ENCODE peak calls at places on chromosomes 3 and 15, in nine cellular contexts. S, F, K, L, G, O, Q, D and U are unnamed samples.

GRCh38 chr15:94272251-94272898 is 41.0 kb downstream of the MCTP2 start:
- DNase-seq in F (no peak), S (no peak), D (no peak), Q (no peak), O (no peak), G (no peak), L (peak), K (no peak), U (no peak)

GRCh38 chr3:88025001-88025552 is 33.7 kb downstream of the CGGBP1 start:
- DNase-seq in K (no peak), O (no peak), Q (no peak), G (no peak), D (no peak), L (no peak), F (no peak), S (no peak), U (no peak)

GRCh38 chr3:141345951-141346817 is 22.1 kb upstream of the ZBTB38 start:
- DNase-seq in D (no peak), O (no peak), Q (no peak), L (no peak), K (no peak), S (no peak), G (no peak), F (no peak), U (no peak)

GRCh38 chr15:75731248-75732100 is 18.8 kb upstream of the CSPG4 start:
- DNase-seq in D (peak), L (no peak), O (peak), K (peak), F (peak), G (peak), Q (no peak), S (no peak), U (peak)

GRCh38 chr3:40312661-40313226 is 3.2 kb downstream of the EIF1B start:
- DNase-seq in Q (no peak), F (no peak), S (no peak), G (no peak), D (peak), K (no peak), O (no peak), L (no peak), U (no peak)

GRCh38 chr3:134900482-134900881 is 105.4 kb downstream of the EPHB1 start:
- DNase-seq in Q (no peak), D (no peak), S (no peak), G (no peak), O (no peak), L (no peak), F (no peak), K (no peak), U (no peak)

GRCh38 chr3:177476921-177477435 is 279.7 kb upstream of the TBL1XR1 start:
- DNase-seq in L (no peak), G (no peak), Q (no peak), F (no peak), S (no peak), O (no peak), K (no peak), D (no peak), U (no peak)

GRCh38 chr15:50909044-50909342 is 510 bp downstream of the AP4E1 start:
- DNase-seq in F (no peak), O (no peak), D (no peak), G (no peak), K (no peak), L (no peak), S (no peak), Q (no peak), U (no peak)

GRCh38 chr3:71681224-71681668 is 44.0 kb downstream of the EIF4E3 start:
- DNase-seq in L (peak), K (peak), D (peak), F (peak), O (no peak), Q (peak), S (peak), G (no peak), U (no peak)

GRCh38 chr3:56725175-56725574 is 42.1 kb upstream of the TASOR start:
- DNase-seq in S (no peak), F (no peak), G (no peak), Q (no peak), D (no peak), O (no peak), K (no peak), L (peak), U (no peak)

GRCh38 chr3:56547486-56547885 is 9.5 kb upstream of the CCDC66 start:
- DNase-seq in D (no peak), K (no peak), G (no peak), L (no peak), F (no peak), O (no peak), Q (no peak), S (no peak), U (no peak)

GRCh38 chr3:114418724-114419543 is 125.1 kb downstream of the TIGIT start:
- DNase-seq in L (peak), O (no peak), S (no peak), K (no peak), D (no peak), G (no peak), Q (peak), F (no peak), U (no peak)

GRCh38 chr15:89928421-89928820 is 15.7 kb upstream of the ARPIN start:
- DNase-seq in F (no peak), D (no peak), S (no peak), Q (no peak), O (no peak), G (no peak), L (no peak), K (no peak), U (no peak)

GRCh38 chr3:2477635-2478034 is 379.0 kb downstream of the CNTN4 start:
- DNase-seq in D (no peak), L (no peak), Q (no peak), O (no peak), S (no peak), K (no peak), G (no peak), F (no peak), U (no peak)

GRCh38 chr15:69307939-69308338 is 9.2 kb downstream of the PAQR5 start:
- DNase-seq in L (no peak), S (no peak), D (no peak), F (no peak), Q (no peak), O (no peak), G (no peak), K (no peak), U (no peak)

GRCh38 chr3:172524611-172525010 is 1.4 kb upstream of the TNFSF10 start:
- DNase-seq in K (no peak), O (no peak), Q (no peak), S (no peak), F (no peak), D (no peak), L (no peak), G (no peak), U (no peak)

GRCh38 chr3:37974121-37974927 is 16.3 kb upstream of the VILL start:
- DNase-seq in G (peak), S (no peak), L (peak), O (peak), F (peak), D (no peak), Q (no peak), K (peak), U (peak)

GRCh38 chr15:39426552-39427532 is 154.0 kb upstream of the THBS1 start:
- DNase-seq in L (peak), G (no peak), Q (peak), O (no peak), F (no peak), D (peak), S (peak), K (no peak), U (peak)

GRCh38 chr3:188901126-188901525 is 270.6 kb upstream of the TPRG1 start:
- DNase-seq in K (no peak), F (no peak), Q (no peak), L (no peak), D (no peak), G (no peak), O (no peak), S (no peak), U (no peak)

GRCh38 chr15:95760508-95760907 is 570.0 kb upstream of the NR2F2 start:
- DNase-seq in O (peak), L (no peak), Q (no peak), K (no peak), D (no peak), F (peak), G (peak), S (no peak), U (no peak)

GRCh38 chr3:58236527-58237237 is 910 bp upstream of the ABHD6 start:
- DNase-seq in D (no peak), S (no peak), G (no peak), F (peak), K (no peak), O (no peak), L (no peak), Q (no peak), U (no peak)

GRCh38 chr3:13022348-13023250 is 50.6 kb downstream of the IQSEC1 start:
- DNase-seq in D (peak), K (peak), F (peak), S (peak), O (no peak), L (peak), G (no peak), Q (peak), U (peak)

GRCh38 chr3:172181936-172182708 is 142.7 kb downstream of the FNDC3B start:
- DNase-seq in F (no peak), G (no peak), Q (no peak), L (no peak), S (no peak), K (no peak), D (no peak), O (no peak), U (no peak)

DNA sequence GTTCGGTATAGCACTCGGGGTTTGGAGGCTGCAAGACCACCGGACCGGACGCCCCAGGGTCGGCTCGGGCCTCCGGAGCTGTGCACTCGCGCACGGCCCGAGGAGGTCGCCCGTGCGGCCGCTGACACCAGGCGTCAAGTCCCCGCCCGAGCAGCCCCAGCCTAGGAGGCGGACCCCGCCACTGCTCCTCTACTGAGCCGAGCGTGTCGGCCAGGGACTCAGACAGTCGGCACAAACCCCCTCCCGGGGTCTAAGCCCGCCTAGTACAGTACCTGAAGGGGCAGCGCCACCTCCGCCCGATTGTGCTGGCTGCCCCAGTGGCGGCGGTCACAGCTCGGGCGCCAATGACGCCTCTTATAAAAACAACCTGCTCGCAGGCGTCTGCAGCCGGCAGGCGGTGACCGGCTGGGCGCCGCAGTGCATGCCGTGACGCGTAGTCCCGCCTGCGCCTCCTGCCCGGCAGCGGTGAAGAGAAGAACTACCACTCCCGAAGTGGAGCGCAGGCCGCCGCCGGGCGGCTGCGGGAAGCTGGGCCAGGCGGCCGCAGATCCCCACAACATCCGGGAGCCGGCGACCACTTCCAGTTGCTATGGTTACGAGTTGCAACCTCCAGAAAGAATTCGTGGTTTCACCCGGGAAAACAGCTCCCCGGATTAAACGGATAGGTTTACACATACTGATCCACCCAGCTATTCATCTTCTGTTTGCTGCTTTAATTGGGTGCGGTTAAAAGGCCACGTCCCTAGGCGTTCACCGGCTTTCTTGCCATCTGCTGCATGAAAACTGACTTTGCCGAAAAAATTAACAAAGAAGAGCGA is at the start of the genes CCPG1 and PIERCE2:
- DNase-seq in S (peak), K (peak), G (peak), Q (peak), F (peak), O (peak), D (peak), L (peak), U (peak)
- TF ChIP-seq CTCF in S (peak), K (peak), G (peak), Q (peak), F (peak), O (peak), D (peak), L (peak), U (peak)

GRCh38 chr3:22901684-22902083 is 301.4 kb upstream of the UBE2E2 start:
- DNase-seq in K (no peak), S (no peak), Q (no peak), G (no peak), O (no peak), L (no peak), F (no peak), D (no peak), U (no peak)
- TF ChIP-seq CTCF in K (no peak), S (no peak), Q (no peak), G (no peak), O (no peak), L (no peak), F (no peak), D (no peak), U (no peak)

DNA sequence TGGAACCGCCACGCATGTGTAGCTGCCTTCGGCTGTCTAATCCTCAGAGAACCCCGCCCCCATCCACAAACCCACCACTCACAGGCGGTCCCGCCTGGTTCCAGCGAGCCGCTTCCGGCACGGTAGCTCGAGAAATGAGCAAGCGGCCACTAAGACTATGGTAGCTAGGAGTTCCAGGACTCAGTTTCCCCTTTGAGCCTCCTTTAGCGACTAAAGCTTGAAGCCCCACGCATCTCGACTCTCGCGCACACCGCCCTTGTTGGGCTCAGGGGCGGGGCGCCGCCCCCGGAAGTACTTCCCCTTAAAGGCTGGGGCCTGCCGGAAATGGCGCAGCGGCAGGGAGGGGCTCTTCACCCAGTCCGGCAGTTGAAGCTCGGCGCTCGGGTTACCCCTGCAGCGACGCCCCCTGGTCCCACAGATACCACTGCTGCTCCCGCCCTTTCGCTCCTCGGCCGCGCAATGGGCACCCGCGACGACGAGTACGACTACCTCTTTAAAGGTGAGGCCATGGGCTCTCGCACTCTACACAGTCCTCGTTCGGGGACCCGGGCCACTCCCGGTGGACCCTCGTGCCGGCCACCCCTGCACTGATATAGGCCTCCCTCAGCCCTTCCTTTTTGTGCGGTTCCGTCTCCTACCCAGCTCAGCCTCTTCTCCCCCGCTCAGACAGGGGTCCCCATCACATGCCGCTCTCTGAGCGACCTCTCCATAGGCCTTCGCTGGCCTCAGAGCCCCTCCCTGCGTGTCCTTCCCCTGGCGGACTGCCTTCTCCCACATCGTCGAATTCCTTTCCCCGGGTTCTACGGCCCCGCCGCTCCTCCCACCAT is at the start of gene RAB11A:
- DNase-seq in G (peak), Q (peak), D (peak), L (peak), O (peak), S (peak), K (peak), F (peak), U (peak)
- TF ChIP-seq CTCF in G (no peak), Q (peak), D (peak), L (peak), O (no peak), S (peak), K (peak), F (no peak), U (no peak)

GRCh38 chr3:193451881-193452280 is 73.3 kb upstream of the ATP13A5 start:
- DNase-seq in O (no peak), D (no peak), L (no peak), F (no peak), S (no peak), G (no peak), K (no peak), Q (no peak), U (no peak)

GRCh38 chr3:193446975-193447602 is 68.5 kb upstream of the ATP13A5 start:
- DNase-seq in D (no peak), G (no peak), O (no peak), L (no peak), S (no peak), Q (no peak), F (no peak), K (no peak), U (no peak)

GRCh38 chr3:193452338-193452737 is 73.8 kb upstream of the ATP13A5 start:
- DNase-seq in L (no peak), Q (no peak), D (no peak), K (no peak), F (no peak), G (no peak), S (no peak), O (no peak), U (no peak)
- TF ChIP-seq CTCF in L (no peak), Q (no peak), D (peak), K (no peak), F (no peak), G (no peak), S (no peak), O (no peak), U (no peak)

GRCh38 chr3:150564243-150564642 is 17.7 kb downstream of the EIF2A start:
- DNase-seq in F (no peak), G (no peak), Q (no peak), S (no peak), L (no peak), K (no peak), O (no peak), D (no peak), U (no peak)

DNA sequence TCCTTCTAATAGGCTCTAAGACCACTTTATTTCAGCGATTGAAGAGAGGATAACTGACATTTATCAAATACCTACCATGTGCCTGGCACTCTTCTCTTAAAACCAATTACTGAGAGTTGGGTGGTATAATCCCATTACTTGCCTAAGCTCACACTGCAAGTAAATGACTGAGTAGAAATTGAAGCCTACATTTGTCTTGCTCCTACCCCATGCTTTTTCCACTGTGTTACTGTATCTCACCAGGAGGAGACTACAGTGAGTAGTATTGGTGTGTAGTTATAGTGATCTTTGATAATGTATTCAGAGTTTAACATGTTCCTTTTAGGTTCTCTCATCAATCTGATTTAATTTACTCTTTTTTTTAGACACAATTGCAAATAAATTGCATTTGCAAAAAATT is 20.7 kb downstream of the EIF2A start:
- DNase-seq in S (no peak), O (no peak), K (no peak), D (no peak), Q (no peak), G (no peak), F (no peak), L (no peak), U (no peak)
- TF ChIP-seq CTCF in S (no peak), O (no peak), K (no peak), D (no peak), Q (no peak), G (no peak), F (no peak), L (no peak), U (no peak)

DNA sequence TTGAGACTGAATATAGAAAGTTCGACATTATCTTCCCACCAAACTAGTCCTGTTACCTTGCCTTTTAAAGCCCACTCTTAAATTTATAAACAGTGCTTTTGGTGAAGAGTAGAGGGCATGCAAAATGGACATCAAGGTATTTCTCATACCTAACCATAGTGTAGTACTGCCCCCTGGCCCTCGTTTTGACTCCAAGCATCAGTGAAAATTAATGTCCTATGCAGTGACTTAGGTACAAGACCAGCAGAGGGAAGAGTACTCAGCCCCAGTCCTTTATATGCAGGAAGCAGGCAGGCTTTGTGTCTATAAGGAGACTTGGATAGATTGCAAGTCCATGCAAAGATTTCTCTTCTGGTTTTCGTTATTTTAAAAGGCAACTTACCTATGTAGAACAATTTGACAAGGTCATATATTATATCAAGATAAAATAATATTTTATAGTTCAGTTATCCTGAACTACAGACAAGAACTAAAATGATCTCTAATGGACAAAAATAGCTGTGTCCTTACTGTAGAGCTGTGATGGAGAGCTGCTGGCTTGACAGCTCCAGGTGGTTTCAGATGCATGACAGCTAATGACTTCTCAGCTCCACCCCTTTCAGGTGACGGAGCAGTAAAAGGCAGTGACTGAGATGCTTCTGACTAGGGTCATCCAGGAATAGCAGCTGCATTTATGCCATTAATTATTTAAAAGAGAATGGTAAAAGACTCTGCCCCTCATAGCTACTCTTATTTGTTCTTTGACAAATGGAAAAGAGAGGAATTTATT is 646.1 kb downstream of the SQOR start:
- DNase-seq in D (no peak), O (peak), Q (no peak), G (no peak), F (peak), L (no peak), S (no peak), K (no peak), U (no peak)
- TF ChIP-seq CTCF in D (peak), O (peak), Q (peak), G (no peak), F (no peak), L (no peak), S (no peak), K (no peak), U (no peak)

DNA sequence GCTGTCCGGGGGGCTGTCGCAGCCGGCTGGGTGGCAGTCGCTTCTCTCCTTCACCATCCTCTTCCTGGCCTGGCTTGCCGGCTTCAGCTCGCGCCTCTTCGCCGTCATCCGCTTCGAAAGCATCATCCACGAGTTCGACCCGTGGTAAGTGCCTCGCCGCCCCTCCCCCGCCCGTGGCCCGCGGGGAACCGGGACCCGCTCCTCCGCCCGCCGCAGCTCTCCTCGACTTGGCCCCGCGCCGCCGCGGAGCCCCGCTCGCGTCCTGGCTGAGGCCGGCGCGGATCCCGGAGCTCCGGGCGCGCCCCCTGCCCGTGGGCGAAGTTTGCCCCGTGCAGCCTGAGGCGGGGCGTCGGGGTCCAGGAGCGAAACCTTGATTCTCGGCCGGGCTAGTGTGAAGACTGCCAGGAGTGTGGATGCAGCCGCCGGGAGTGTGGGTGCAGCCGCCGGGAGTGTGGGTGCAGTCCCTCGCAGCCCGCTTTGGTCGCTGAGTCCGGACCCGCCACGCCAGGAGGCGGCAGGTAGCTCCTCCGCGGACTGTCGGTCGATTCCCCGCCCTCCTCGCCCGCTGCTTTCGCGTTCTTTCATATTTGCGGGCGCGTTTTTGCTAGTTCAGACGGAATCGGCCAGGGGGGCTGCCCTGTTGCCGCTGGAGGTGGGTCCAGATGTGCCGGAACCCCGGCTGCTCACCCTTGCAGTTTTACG is 595 bp downstream of the STT3B start:
- DNase-seq in K (peak), F (peak), G (peak), Q (no peak), D (peak), O (peak), L (peak), S (peak), U (peak)
- TF ChIP-seq CTCF in K (no peak), F (no peak), G (no peak), Q (peak), D (no peak), O (no peak), L (peak), S (no peak), U (no peak)

GRCh38 chr3:111895079-111895478 is 36.0 kb downstream of the PHLDB2 start:
- DNase-seq in S (no peak), D (no peak), Q (no peak), K (no peak), L (peak), F (no peak), G (no peak), O (no peak), U (no peak)
- TF ChIP-seq CTCF in S (no peak), D (no peak), Q (peak), K (no peak), L (no peak), F (no peak), G (no peak), O (peak), U (peak)